ENCODE peak calls at places on chromosomes 1 and 21, in ten cellular contexts. One of them, this sample, is unnamed.

GRCh38 chr1:33039840-33040239 is 3.2 kb upstream of the AK2 start:
- DNase-seq in suprapubic skin: no peak
- DNase-seq in AG04450: no peak
- DNase-seq in esophagus squamous epithelium: no peak
- DNase-seq in upper lobe of right lung: no peak
- DNase-seq in choroid plexus epithelial cell: no peak
- DNase-seq in HCT116: no peak
- DNase-seq in breast epithelium: no peak
- DNase-seq in PC-9: no peak
- DNase-seq in astrocyte of the spinal cord: no peak
- DNase-seq in this sample: no peak

GRCh38 chr1:233627376-233627775 is 13.5 kb downstream of the KCNK1 start:
- DNase-seq in suprapubic skin: no peak
- DNase-seq in AG04450: no peak
- DNase-seq in esophagus squamous epithelium: no peak
- DNase-seq in upper lobe of right lung: no peak
- DNase-seq in choroid plexus epithelial cell: no peak
- DNase-seq in HCT116: no peak
- DNase-seq in breast epithelium: no peak
- DNase-seq in PC-9: no peak
- DNase-seq in astrocyte of the spinal cord: no peak
- DNase-seq in this sample: no peak

GRCh38 chr1:158972841-158973240 is 36.9 kb upstream of the IFI16 start:
- DNase-seq in suprapubic skin: no peak
- DNase-seq in AG04450: no peak
- DNase-seq in esophagus squamous epithelium: no peak
- DNase-seq in upper lobe of right lung: no peak
- DNase-seq in choroid plexus epithelial cell: peak; percentile 38
- DNase-seq in HCT116: no peak
- DNase-seq in breast epithelium: no peak
- DNase-seq in PC-9: no peak
- DNase-seq in astrocyte of the spinal cord: no peak
- DNase-seq in this sample: no peak

GRCh38 chr1:69305621-69306020 is 262.1 kb upstream of the LRRC7 start:
- DNase-seq in suprapubic skin: no peak
- DNase-seq in AG04450: no peak
- DNase-seq in esophagus squamous epithelium: no peak
- DNase-seq in upper lobe of right lung: no peak
- DNase-seq in choroid plexus epithelial cell: no peak
- DNase-seq in HCT116: peak; percentile 18
- DNase-seq in breast epithelium: no peak
- DNase-seq in PC-9: no peak
- DNase-seq in astrocyte of the spinal cord: no peak
- DNase-seq in this sample: no peak

GRCh38 chr1:104082221-104082620 is 332.5 kb downstream of the AMY1C start:
- DNase-seq in suprapubic skin: no peak
- DNase-seq in AG04450: no peak
- DNase-seq in esophagus squamous epithelium: no peak
- DNase-seq in upper lobe of right lung: no peak
- DNase-seq in choroid plexus epithelial cell: no peak
- DNase-seq in HCT116: no peak
- DNase-seq in breast epithelium: no peak
- DNase-seq in PC-9: no peak
- DNase-seq in astrocyte of the spinal cord: no peak
- DNase-seq in this sample: no peak

GRCh38 chr1:116878804-116879477 is 30.8 kb upstream of the PTGFRN start:
- DNase-seq in suprapubic skin: no peak
- DNase-seq in AG04450: no peak
- DNase-seq in esophagus squamous epithelium: no peak
- DNase-seq in upper lobe of right lung: no peak
- DNase-seq in choroid plexus epithelial cell: peak; percentile 53
- DNase-seq in HCT116: peak; percentile 18
- DNase-seq in breast epithelium: peak; percentile 58
- DNase-seq in PC-9: peak; percentile 69
- DNase-seq in astrocyte of the spinal cord: peak; percentile 64
- DNase-seq in this sample: no peak

GRCh38 chr1:41647202-41648135 is 163.0 kb upstream of the EDN2 start:
- DNase-seq in suprapubic skin: peak; percentile 55
- DNase-seq in AG04450: no peak
- DNase-seq in esophagus squamous epithelium: no peak
- DNase-seq in upper lobe of right lung: no peak
- DNase-seq in choroid plexus epithelial cell: no peak
- DNase-seq in HCT116: no peak
- DNase-seq in breast epithelium: no peak
- DNase-seq in PC-9: no peak
- DNase-seq in astrocyte of the spinal cord: no peak
- DNase-seq in this sample: no peak

GRCh38 chr1:193079187-193079586 is 19.8 kb downstream of the RO60 start:
- DNase-seq in suprapubic skin: no peak
- DNase-seq in AG04450: no peak
- DNase-seq in esophagus squamous epithelium: no peak
- DNase-seq in upper lobe of right lung: no peak
- DNase-seq in choroid plexus epithelial cell: no peak
- DNase-seq in HCT116: no peak
- DNase-seq in breast epithelium: no peak
- DNase-seq in PC-9: no peak
- DNase-seq in astrocyte of the spinal cord: no peak
- DNase-seq in this sample: no peak

GRCh38 chr1:109649380-109649987 is 6.4 kb upstream of the GSTM4 start:
- DNase-seq in suprapubic skin: no peak
- DNase-seq in AG04450: no peak
- DNase-seq in esophagus squamous epithelium: no peak
- DNase-seq in upper lobe of right lung: no peak
- DNase-seq in choroid plexus epithelial cell: peak; percentile 78
- DNase-seq in HCT116: peak; percentile 18
- DNase-seq in breast epithelium: no peak
- DNase-seq in PC-9: no peak
- DNase-seq in astrocyte of the spinal cord: peak; percentile 43
- DNase-seq in this sample: no peak

GRCh38 chr1:89670168-89670567 is 37.2 kb downstream of the LRRC8C start:
- DNase-seq in suprapubic skin: no peak
- DNase-seq in AG04450: no peak
- DNase-seq in esophagus squamous epithelium: no peak
- DNase-seq in upper lobe of right lung: no peak
- DNase-seq in choroid plexus epithelial cell: no peak
- DNase-seq in HCT116: no peak
- DNase-seq in breast epithelium: no peak
- DNase-seq in PC-9: no peak
- DNase-seq in astrocyte of the spinal cord: peak; percentile 54
- DNase-seq in this sample: no peak

GRCh38 chr1:18712254-18712605 is 81.6 kb downstream of the PAX7 start:
- DNase-seq in suprapubic skin: no peak
- DNase-seq in AG04450: no peak
- DNase-seq in esophagus squamous epithelium: no peak
- DNase-seq in upper lobe of right lung: no peak
- DNase-seq in choroid plexus epithelial cell: no peak
- DNase-seq in HCT116: no peak
- DNase-seq in breast epithelium: no peak
- DNase-seq in PC-9: no peak
- DNase-seq in astrocyte of the spinal cord: no peak
- DNase-seq in this sample: no peak

GRCh38 chr1:27598902-27599528 is 4.9 kb downstream of the AHDC1 start:
- DNase-seq in suprapubic skin: no peak
- DNase-seq in AG04450: no peak
- DNase-seq in esophagus squamous epithelium: no peak
- DNase-seq in upper lobe of right lung: no peak
- DNase-seq in choroid plexus epithelial cell: peak; percentile 82
- DNase-seq in HCT116: no peak
- DNase-seq in breast epithelium: no peak
- DNase-seq in PC-9: peak; percentile 33
- DNase-seq in astrocyte of the spinal cord: peak; percentile 79
- DNase-seq in this sample: no peak

GRCh38 chr1:109270623-109271317 is 12.2 kb downstream of the PSRC1 start:
- DNase-seq in suprapubic skin: peak; percentile 76
- DNase-seq in AG04450: no peak
- DNase-seq in esophagus squamous epithelium: no peak
- DNase-seq in upper lobe of right lung: no peak
- DNase-seq in choroid plexus epithelial cell: no peak
- DNase-seq in HCT116: no peak
- DNase-seq in breast epithelium: no peak
- DNase-seq in PC-9: no peak
- DNase-seq in astrocyte of the spinal cord: no peak
- DNase-seq in this sample: no peak

DNA sequence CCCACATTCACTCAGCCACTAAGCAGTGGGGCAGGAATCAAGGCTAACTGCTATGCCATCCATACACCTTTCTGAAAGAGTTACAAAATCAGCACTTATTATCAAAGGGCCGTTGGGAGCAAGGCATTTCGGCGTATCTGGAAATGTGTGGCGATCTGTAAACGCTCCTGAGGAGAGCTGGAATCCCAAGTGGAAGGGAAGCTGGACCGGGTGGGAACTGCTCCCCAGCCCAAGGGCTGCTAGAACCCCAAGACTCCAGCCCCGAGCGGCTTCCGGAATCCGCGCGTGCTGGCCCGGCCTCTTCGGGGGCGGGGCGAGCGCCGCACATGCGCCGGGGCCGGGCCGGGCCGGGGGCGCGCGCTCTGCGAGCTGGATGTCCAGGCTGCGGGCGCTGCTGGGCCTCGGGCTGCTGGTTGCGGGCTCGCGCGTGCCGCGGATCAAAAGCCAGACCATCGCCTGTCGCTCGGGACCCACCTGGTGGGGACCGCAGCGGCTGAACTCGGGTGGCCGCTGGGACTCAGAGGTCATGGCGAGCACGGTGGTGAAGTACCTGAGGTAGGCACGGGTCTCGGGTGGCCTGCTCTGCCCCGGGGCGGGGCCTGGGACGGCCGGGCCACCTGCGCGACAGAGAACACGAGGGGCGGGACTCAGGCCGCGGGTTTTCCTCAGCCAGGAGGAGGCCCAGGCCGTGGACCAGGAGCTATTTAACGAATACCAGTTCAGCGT is at the start of gene NAXE:
- DNase-seq in suprapubic skin: no peak
- DNase-seq in AG04450: no peak
- DNase-seq in esophagus squamous epithelium: no peak
- DNase-seq in upper lobe of right lung: peak; percentile 89
- DNase-seq in choroid plexus epithelial cell: peak; percentile 57
- DNase-seq in HCT116: no peak
- DNase-seq in breast epithelium: peak; percentile 71
- DNase-seq in PC-9: peak; percentile 80
- DNase-seq in astrocyte of the spinal cord: peak; percentile 43
- DNase-seq in this sample: no peak
- TF ChIP-seq CTCF in suprapubic skin: no peak
- TF ChIP-seq CTCF in AG04450: no peak
- TF ChIP-seq CTCF in esophagus squamous epithelium: no peak
- TF ChIP-seq CTCF in upper lobe of right lung: no peak
- TF ChIP-seq CTCF in choroid plexus epithelial cell: no peak
- TF ChIP-seq CTCF in HCT116: no peak
- TF ChIP-seq CTCF in breast epithelium: no peak
- TF ChIP-seq CTCF in PC-9: no peak
- TF ChIP-seq CTCF in astrocyte of the spinal cord: no peak
- TF ChIP-seq CTCF in this sample: no peak

GRCh38 chr1:157671895-157672294 is 28.7 kb downstream of the FCRL3 start:
- DNase-seq in suprapubic skin: no peak
- DNase-seq in AG04450: no peak
- DNase-seq in esophagus squamous epithelium: no peak
- DNase-seq in upper lobe of right lung: no peak
- DNase-seq in choroid plexus epithelial cell: no peak
- DNase-seq in HCT116: no peak
- DNase-seq in breast epithelium: no peak
- DNase-seq in PC-9: no peak
- DNase-seq in astrocyte of the spinal cord: no peak
- DNase-seq in this sample: no peak
- H3K4me3 ChIP-seq in suprapubic skin: no peak overlapping the region
- H3K4me3 ChIP-seq in AG04450: no peak overlapping the region
- H3K4me3 ChIP-seq in esophagus squamous epithelium: no peak overlapping the region
- H3K4me3 ChIP-seq in upper lobe of right lung: no peak overlapping the region
- H3K4me3 ChIP-seq in choroid plexus epithelial cell: no peak overlapping the region
- H3K4me3 ChIP-seq in HCT116: no peak overlapping the region
- H3K4me3 ChIP-seq in breast epithelium: no peak overlapping the region
- H3K4me3 ChIP-seq in PC-9: no peak overlapping the region
- H3K4me3 ChIP-seq in astrocyte of the spinal cord: no peak overlapping the region
- H3K4me3 ChIP-seq in this sample: no peak overlapping the region

GRCh38 chr1:207810606-207811295 is 58.9 kb downstream of the CD46 start:
- DNase-seq in suprapubic skin: no peak
- DNase-seq in AG04450: no peak
- DNase-seq in esophagus squamous epithelium: no peak
- DNase-seq in upper lobe of right lung: no peak
- DNase-seq in choroid plexus epithelial cell: no peak
- DNase-seq in HCT116: no peak
- DNase-seq in breast epithelium: no peak
- DNase-seq in PC-9: no peak
- DNase-seq in astrocyte of the spinal cord: no peak
- DNase-seq in this sample: no peak

GRCh38 chr1:207810173-207810572 is 58.3 kb downstream of the CD46 start:
- DNase-seq in suprapubic skin: no peak
- DNase-seq in AG04450: no peak
- DNase-seq in esophagus squamous epithelium: no peak
- DNase-seq in upper lobe of right lung: no peak
- DNase-seq in choroid plexus epithelial cell: peak; percentile 44
- DNase-seq in HCT116: no peak
- DNase-seq in breast epithelium: no peak
- DNase-seq in PC-9: no peak
- DNase-seq in astrocyte of the spinal cord: peak; percentile 62
- DNase-seq in this sample: no peak

GRCh38 chr1:207811920-207812720 is 60.3 kb downstream of the CD46 start:
- DNase-seq in suprapubic skin: no peak
- DNase-seq in AG04450: no peak
- DNase-seq in esophagus squamous epithelium: no peak
- DNase-seq in upper lobe of right lung: peak; percentile 84
- DNase-seq in choroid plexus epithelial cell: peak; percentile 60
- DNase-seq in HCT116: no peak
- DNase-seq in breast epithelium: peak; percentile 90
- DNase-seq in PC-9: no peak
- DNase-seq in astrocyte of the spinal cord: no peak
- DNase-seq in this sample: no peak

GRCh38 chr1:207812778-207813512 is 61.1 kb downstream of the CD46 start:
- DNase-seq in suprapubic skin: no peak
- DNase-seq in AG04450: no peak
- DNase-seq in esophagus squamous epithelium: no peak
- DNase-seq in upper lobe of right lung: no peak
- DNase-seq in choroid plexus epithelial cell: no peak
- DNase-seq in HCT116: no peak
- DNase-seq in breast epithelium: no peak
- DNase-seq in PC-9: no peak
- DNase-seq in astrocyte of the spinal cord: no peak
- DNase-seq in this sample: no peak

DNA sequence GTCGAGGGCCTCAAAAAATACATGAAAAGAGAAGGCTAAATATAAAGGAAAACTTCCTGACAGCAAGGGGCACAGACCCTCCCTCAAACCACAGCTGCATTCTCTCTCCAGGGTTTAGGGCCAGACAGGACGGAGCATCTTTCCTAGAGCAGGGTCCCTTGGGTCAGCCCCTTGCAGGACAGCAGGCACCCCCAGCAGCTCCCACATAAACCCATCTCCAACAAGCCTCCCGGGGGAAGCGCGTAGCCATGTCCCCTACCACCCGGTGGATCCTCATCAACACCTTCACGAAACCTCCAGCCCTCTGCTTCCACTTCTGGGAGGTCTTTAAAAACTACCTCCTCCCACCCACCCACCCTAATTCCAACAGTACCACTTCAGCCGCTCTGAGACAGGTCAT is 59.5 kb downstream of the CD46 start:
- DNase-seq in suprapubic skin: no peak
- DNase-seq in AG04450: no peak
- DNase-seq in esophagus squamous epithelium: no peak
- DNase-seq in upper lobe of right lung: no peak
- DNase-seq in choroid plexus epithelial cell: no peak
- DNase-seq in HCT116: no peak
- DNase-seq in breast epithelium: no peak
- DNase-seq in PC-9: no peak
- DNase-seq in astrocyte of the spinal cord: no peak
- DNase-seq in this sample: no peak
- TF ChIP-seq CTCF in suprapubic skin: no peak
- TF ChIP-seq CTCF in AG04450: no peak
- TF ChIP-seq CTCF in esophagus squamous epithelium: no peak
- TF ChIP-seq CTCF in upper lobe of right lung: no peak
- TF ChIP-seq CTCF in choroid plexus epithelial cell: no peak
- TF ChIP-seq CTCF in HCT116: no peak
- TF ChIP-seq CTCF in breast epithelium: no peak
- TF ChIP-seq CTCF in PC-9: no peak
- TF ChIP-seq CTCF in astrocyte of the spinal cord: no peak
- TF ChIP-seq CTCF in this sample: no peak

GRCh38 chr21:42117229-42118048 is 46.3 kb downstream of the UMODL1 start:
- DNase-seq in suprapubic skin: no peak
- DNase-seq in AG04450: peak; percentile 47
- DNase-seq in esophagus squamous epithelium: no peak
- DNase-seq in upper lobe of right lung: peak; percentile 80
- DNase-seq in choroid plexus epithelial cell: peak; percentile 81
- DNase-seq in HCT116: peak; percentile 54
- DNase-seq in breast epithelium: peak; percentile 76
- DNase-seq in PC-9: peak; percentile 69
- DNase-seq in astrocyte of the spinal cord: peak; percentile 77
- DNase-seq in this sample: no peak
- H3K4me3 ChIP-seq in suprapubic skin: no peak overlapping the region
- H3K4me3 ChIP-seq in AG04450: peak overlapping the region; percentile 31
- H3K4me3 ChIP-seq in esophagus squamous epithelium: no peak overlapping the region
- H3K4me3 ChIP-seq in upper lobe of right lung: no peak overlapping the region
- H3K4me3 ChIP-seq in choroid plexus epithelial cell: no peak overlapping the region
- H3K4me3 ChIP-seq in HCT116: peak overlapping the region; percentile 28
- H3K4me3 ChIP-seq in breast epithelium: no peak overlapping the region
- H3K4me3 ChIP-seq in PC-9: no peak overlapping the region
- H3K4me3 ChIP-seq in astrocyte of the spinal cord: peak overlapping the region; percentile 8
- H3K4me3 ChIP-seq in this sample: no peak overlapping the region

This sample was measured in epithelial cell of proximal tubule.